ENCODE peak calls at places on chromosomes 16 and 17, in ten cellular contexts. M is heart left ventricle, C is A549, X is stomach, K is heart right ventricle, A is cardiac muscle cell, Y is fibroblast of lung, G is OCI-LY7, B is epithelial cell of esophagus, Q is IMR-90. N is an unnamed sample.

GRCh38 chr17:13786000-13786598 is 184.4 kb upstream of the HS3ST3A1 start:
- DNase-seq in A (peak), M (no peak), G (no peak), Q (peak), X (no peak), C (no peak), K (no peak), Y (peak), B (no peak), N (peak)

GRCh38 chr17:57522436-57523005 is 222.6 kb downstream of the CCDC182 start:
- DNase-seq in K (no peak), A (no peak), X (no peak), Q (no peak), Y (no peak), C (no peak), B (no peak), M (no peak), G (no peak), N (no peak)

GRCh38 chr16:58543685-58544084 is 28.4 kb downstream of the SETD6 start:
- DNase-seq in K (no peak), G (no peak), Y (no peak), X (no peak), A (no peak), B (no peak), C (no peak), Q (no peak), M (no peak), N (no peak)

GRCh38 chr17:14813649-14814048 is 451.5 kb downstream of the PMP22 start:
- DNase-seq in Q (no peak), A (peak), X (no peak), Y (no peak), B (no peak), K (peak), C (peak), G (peak), M (peak), N (no peak)

GRCh38 chr17:28916302-28916934 is 13.5 kb upstream of the DHRS13 start:
- DNase-seq in X (peak), Q (peak), M (no peak), A (peak), C (peak), B (peak), K (no peak), G (peak), Y (peak), N (peak)

GRCh38 chr17:4858068-4858879 is 25.1 kb downstream of the MINK1 start:
- DNase-seq in A (peak), Q (no peak), C (no peak), Y (no peak), G (no peak), K (peak), M (peak), X (no peak), B (peak), N (no peak)

GRCh38 chr17:79916506-79916905 is 77.3 kb upstream of the CBX4 start:
- DNase-seq in M (no peak), X (no peak), C (no peak), B (no peak), Y (no peak), Q (no peak), G (no peak), A (no peak), K (no peak), N (no peak)

GRCh38 chr17:3590231-3590630 is 19.0 kb downstream of the TRPV1 start:
- DNase-seq in A (no peak), C (no peak), K (no peak), M (no peak), B (no peak), G (peak), Y (no peak), X (no peak), Q (no peak), N (no peak)

GRCh38 chr16:5502944-5503343 is 405.3 kb upstream of the EEF2KMT start:
- DNase-seq in M (no peak), B (no peak), X (no peak), C (no peak), A (no peak), G (no peak), K (no peak), Q (no peak), Y (no peak), N (no peak)

GRCh38 chr17:66580178-66580577 is 254.7 kb upstream of the CACNG5 start:
- DNase-seq in Q (peak), K (peak), G (no peak), M (peak), C (peak), Y (peak), B (no peak), X (peak), A (peak), N (peak)

GRCh38 chr17:47913050-47913449 is 17.0 kb downstream of the SP2 start:
- DNase-seq in X (no peak), B (no peak), Y (no peak), M (no peak), G (no peak), Q (no peak), C (no peak), K (no peak), A (no peak), N (no peak)

GRCh38 chr16:88331989-88332920 is 50.5 kb upstream of the ZNF469 start:
- DNase-seq in A (peak), Q (peak), B (peak), X (peak), C (peak), G (no peak), K (no peak), Y (peak), M (no peak), N (peak)

GRCh38 chr17:69015631-69016030 is 45.1 kb downstream of the ABCA9 start:
- DNase-seq in Q (no peak), X (no peak), Y (no peak), K (no peak), A (no peak), M (no peak), B (no peak), C (no peak), G (no peak), N (no peak)

GRCh38 chr17:29717817-29718216 is 95.1 kb upstream of the CORO6 start:
- DNase-seq in B (no peak), G (no peak), K (no peak), X (no peak), M (no peak), C (no peak), Y (no peak), A (no peak), Q (no peak), N (no peak)

GRCh38 chr17:80217703-80218362 is 2.3 kb downstream of the SGSH start:
- DNase-seq in B (no peak), K (no peak), C (no peak), A (no peak), Q (no peak), G (no peak), Y (no peak), X (no peak), M (no peak), N (no peak)

GRCh38 chr17:28225271-28225670 is 93.7 kb upstream of the TMEM97 start:
- DNase-seq in C (no peak), M (peak), G (no peak), B (no peak), Y (no peak), A (no peak), Q (no peak), K (peak), X (no peak), N (no peak)

GRCh38 chr16:56424791-56425438 is 430 bp downstream of the AMFR start:
- DNase-seq in M (peak), X (no peak), Y (peak), Q (no peak), G (no peak), A (peak), C (no peak), K (peak), B (peak), N (peak)

GRCh38 chr17:61551255-61551742 is 39.7 kb downstream of the NACA2 start:
- DNase-seq in M (no peak), X (no peak), Y (peak), Q (peak), K (no peak), G (peak), A (peak), C (peak), B (peak), N (peak)

GRCh38 chr17:64005734-64006167 is 7.6 kb downstream of the PRR29 start:
- DNase-seq in M (peak), A (no peak), Y (no peak), G (no peak), X (peak), C (peak), K (no peak), Q (no peak), B (no peak), N (no peak)
- TF ChIP-seq CTCF in M (no peak), A (no peak), Y (no peak), G (no peak), X (no peak), C (no peak), K (no peak), Q (no peak), B (no peak), N (no peak)

GRCh38 chr16:4375717-4376116 is 4.1 kb downstream of the VASN start:
- DNase-seq in K (no peak), C (no peak), X (no peak), Q (no peak), G (no peak), M (no peak), A (no peak), B (peak), Y (peak), N (no peak)

GRCh38 chr16:4372578-4373355 is 1.1 kb downstream of the VASN start:
- DNase-seq in Q (peak), A (peak), K (peak), B (peak), G (peak), M (no peak), X (peak), Y (no peak), C (peak), N (no peak)

GRCh38 chr16:4373356-4373908 is 1.8 kb downstream of the VASN start:
- DNase-seq in K (peak), G (no peak), Y (no peak), Q (no peak), C (peak), X (no peak), M (no peak), A (no peak), B (peak), N (no peak)

GRCh38 chr16:4372315-4372577 is 598 bp downstream of the VASN start:
- DNase-seq in G (no peak), K (no peak), C (no peak), Y (no peak), X (no peak), Q (no peak), M (no peak), A (no peak), B (no peak), N (no peak)

GRCh38 chr16:4373909-4374742 is 2.5 kb downstream of the VASN start:
- DNase-seq in G (no peak), M (peak), X (peak), Q (peak), K (peak), Y (peak), B (peak), C (peak), A (peak), N (peak)
- H3K4me3 ChIP-seq in G (no peak), M (peak), X (peak), Q (peak), K (peak), Y (peak), B (peak), C (peak), A (no peak), N (peak)

DNA sequence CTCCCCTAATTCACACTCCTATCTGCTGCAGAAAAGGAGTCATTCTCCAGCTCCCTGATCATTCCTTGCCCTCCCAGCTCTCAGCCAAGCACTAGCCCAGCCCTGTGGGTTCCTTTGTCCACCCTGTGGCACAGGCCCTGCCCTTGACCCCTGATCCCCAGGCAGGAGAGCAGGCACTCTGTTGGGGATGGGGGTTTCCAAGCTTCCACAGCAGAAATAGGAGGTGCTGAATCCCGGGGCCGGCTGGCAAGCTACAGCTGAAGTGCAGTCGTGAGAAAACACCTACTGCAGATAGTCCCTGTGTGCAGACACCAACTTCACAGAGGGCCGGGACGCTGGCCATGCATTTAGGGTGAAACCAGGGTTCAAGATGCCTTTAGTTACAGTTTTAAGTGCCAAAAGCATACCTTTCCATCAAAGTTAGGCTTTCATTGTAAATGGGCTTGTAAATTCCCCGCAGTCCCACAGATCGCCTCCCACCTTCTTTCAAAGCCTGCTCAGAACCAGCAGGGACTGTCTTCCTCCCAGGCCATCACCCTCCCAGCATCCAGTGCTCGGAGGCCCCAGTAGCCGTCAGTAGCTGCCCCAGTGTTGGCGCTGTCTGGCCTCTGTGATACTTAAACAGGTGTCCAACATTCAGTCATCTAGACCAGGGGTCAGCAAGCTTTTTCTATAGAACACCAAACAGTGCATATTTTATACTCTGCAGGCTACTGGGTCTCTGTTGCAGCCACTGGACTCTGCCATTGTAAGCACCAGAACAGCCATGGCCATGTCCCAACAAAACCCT is 10.6 kb downstream of the CPSF4L start:
- DNase-seq in K (no peak), Y (no peak), Q (no peak), X (no peak), A (no peak), C (no peak), M (no peak), G (no peak), B (no peak), N (no peak)
- TF ChIP-seq CTCF in K (no peak), Y (no peak), Q (no peak), X (no peak), A (no peak), C (no peak), M (no peak), G (no peak), B (no peak), N (no peak)

DNA sequence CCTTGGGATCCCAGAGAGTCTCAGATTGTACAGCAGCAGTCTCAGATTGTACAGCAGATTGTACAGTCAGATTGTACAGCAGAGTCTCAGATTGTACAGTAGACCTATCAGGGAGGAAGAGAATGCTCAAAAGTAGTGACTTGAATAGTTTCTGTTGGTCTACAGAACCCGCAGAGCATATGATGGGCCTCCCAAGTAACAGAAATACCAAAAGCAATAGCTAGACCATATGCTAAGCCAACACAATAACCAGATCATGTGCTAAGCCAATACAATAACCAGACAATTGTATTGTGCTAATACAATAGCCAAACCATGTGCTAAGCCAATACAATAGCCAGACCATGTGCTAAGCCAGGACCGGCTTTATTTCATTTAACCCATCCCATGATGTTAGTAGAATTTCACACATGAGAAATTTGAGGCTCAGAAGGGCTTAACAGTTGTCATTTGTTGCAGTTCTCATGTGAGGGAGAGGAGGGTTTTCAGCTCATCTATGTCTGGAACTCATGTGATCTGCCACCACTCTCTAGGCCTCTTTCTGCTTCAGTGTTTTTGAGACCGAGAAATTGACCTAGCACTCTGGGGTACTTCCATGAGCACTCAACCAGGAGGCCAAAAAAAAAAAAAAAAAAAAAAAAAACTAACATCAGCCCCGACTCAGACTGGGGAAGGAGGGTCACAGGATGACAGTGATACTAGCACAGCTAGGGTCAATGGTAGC is 144.0 kb downstream of the SOX9 start:
- DNase-seq in G (no peak), Q (no peak), X (no peak), A (no peak), Y (no peak), K (no peak), M (no peak), B (no peak), C (no peak), N (no peak)
- H3K4me3 ChIP-seq in G (no peak), Q (no peak), X (no peak), A (no peak), Y (no peak), K (no peak), M (no peak), B (no peak), C (no peak), N (no peak)

N was measured in astrocyte of the spinal cord.